ENCODE peak calls at places on chromosomes 5 and 9, in six cellular contexts. W is IMR-90; T is CD8-positive, alpha-beta memory T cell; S is kidney tubule cell; L is NCI-H1417; Z is RCC 7860. M is an unnamed sample.

GRCh38 chr5:110032386-110032785 is 342.7 kb downstream of the MAN2A1 start:
- DNase-seq in W (no peak), T (no peak), S (no peak), L (no peak), Z (no peak), M (no peak)

GRCh38 chr5:178464431-178465048 is 125.7 kb downstream of the COL23A1 start:
- DNase-seq in W (no peak), T (no peak), S (no peak), L (no peak), Z (no peak), M (no peak)

GRCh38 chr5:91052977-91053732 is 330.0 kb downstream of the ARRDC3 start:
- DNase-seq in W (no peak), T (no peak), S (no peak), L (no peak), Z (no peak), M (no peak)

GRCh38 chr5:147332643-147333042 is 97.8 kb downstream of the STK32A start:
- DNase-seq in W (no peak), T (no peak), S (peak), L (peak), Z (no peak), M (no peak)

GRCh38 chr9:123739902-123740301 is 190.0 kb downstream of the DENND1A start:
- DNase-seq in W (no peak), T (no peak), S (no peak), L (no peak), Z (no peak), M (no peak)

GRCh38 chr9:8486095-8486494 is 686.5 kb upstream of the DMAC1 start:
- DNase-seq in W (no peak), T (no peak), S (peak), L (peak), Z (peak), M (no peak)

GRCh38 chr5:170488576-170488975 is 15.2 kb upstream of the KCNIP1 start:
- DNase-seq in W (no peak), T (no peak), S (peak), L (no peak), Z (no peak), M (no peak)

GRCh38 chr9:88691096-88691495 is 156.1 kb downstream of the NXNL2 start:
- DNase-seq in W (no peak), T (no peak), S (no peak), L (no peak), Z (no peak), M (no peak)

GRCh38 chr9:113349434-113350337 is at the start of gene BSPRY:
- DNase-seq in W (no peak), T (peak), S (peak), L (peak), Z (no peak), M (no peak)

GRCh38 chr5:181159286-181160143 is 12.1 kb downstream of the OR2V2 start:
- DNase-seq in W (peak), T (peak), S (peak), L (peak), Z (peak), M (peak)

GRCh38 chr9:2837915-2838314 is 6.0 kb downstream of the PUM3 start:
- DNase-seq in W (peak), T (no peak), S (peak), L (no peak), Z (no peak), M (no peak)

GRCh38 chr5:168609806-168610482 is 30.8 kb upstream of the PANK3 start:
- DNase-seq in W (no peak), T (no peak), S (no peak), L (no peak), Z (no peak), M (no peak)

GRCh38 chr5:13735686-13736085 is 208.8 kb downstream of the DNAH5 start:
- DNase-seq in W (no peak), T (no peak), S (peak), L (no peak), Z (no peak), M (no peak)

GRCh38 chr9:109726122-109726521 is 53.9 kb upstream of the PALM2AKAP2 start:
- DNase-seq in W (no peak), T (no peak), S (no peak), L (no peak), Z (no peak), M (no peak)

GRCh38 chr5:88551724-88552345 is 283.2 kb upstream of the TMEM161B start:
- DNase-seq in W (no peak), T (no peak), S (no peak), L (no peak), Z (no peak), M (no peak)

GRCh38 chr5:6753851-6754250 is 40.6 kb downstream of the TENT4A start:
- DNase-seq in W (no peak), T (no peak), S (no peak), L (no peak), Z (no peak), M (no peak)

GRCh38 chr9:93204470-93205043 is 20.6 kb downstream of the WNK2 start:
- DNase-seq in W (no peak), T (no peak), S (no peak), L (no peak), Z (no peak), M (no peak)

GRCh38 chr5:33984671-33985124 is at the start of gene SLC45A2:
- DNase-seq in W (peak), T (no peak), S (peak), L (no peak), Z (no peak), M (no peak)

GRCh38 chr5:38473008-38473407 is 83.4 kb downstream of the LIFR start:
- DNase-seq in W (no peak), T (no peak), S (no peak), L (no peak), Z (no peak), M (no peak)

GRCh38 chr5:163475416-163475815 is 15.0 kb downstream of the HMMR start:
- DNase-seq in W (no peak), T (no peak), S (no peak), L (no peak), Z (no peak), M (no peak)

GRCh38 chr5:135476615-135477493 is 24.7 kb upstream of the TIFAB start:
- DNase-seq in W (no peak), T (no peak), S (no peak), L (no peak), Z (no peak), M (no peak)

GRCh38 chr9:134182554-134183219 is 18.3 kb upstream of the RNU6ATAC start:
- DNase-seq in W (peak), T (no peak), S (no peak), L (no peak), Z (no peak), M (no peak)

GRCh38 chr5:2904399-2904798 is 152.9 kb upstream of the IRX2 start:
- DNase-seq in W (no peak), T (no peak), S (no peak), L (no peak), Z (no peak), M (no peak)

GRCh38 chr5:64505769-64506566 is at the start of gene RGS7BP:
- DNase-seq in W (peak), T (no peak), S (peak), L (peak), Z (no peak), M (no peak)